ENCODE peak calls at places on chromosomes 12 and 14, in six cellular contexts. One of them, this sample, is unnamed.

GRCh38 chr14:42469637-42470426 is 863.2 kb downstream of the LRFN5 start:
- DNase-seq in esophagus muscularis mucosa: no peak
- DNase-seq in adrenal gland: no peak
- DNase-seq in IMR-90: peak
- DNase-seq in transverse colon: no peak
- DNase-seq in sigmoid colon: no peak
- DNase-seq in this sample: no peak

GRCh38 chr14:50972734-50973133 is 28.5 kb upstream of the PYGL start:
- DNase-seq in esophagus muscularis mucosa: no peak
- DNase-seq in adrenal gland: no peak
- DNase-seq in IMR-90: no peak
- DNase-seq in transverse colon: no peak
- DNase-seq in sigmoid colon: no peak
- DNase-seq in this sample: no peak

GRCh38 chr12:118714051-118714460 is 267.3 kb upstream of the SRRM4 start:
- DNase-seq in esophagus muscularis mucosa: no peak
- DNase-seq in adrenal gland: peak
- DNase-seq in IMR-90: no peak
- DNase-seq in transverse colon: peak
- DNase-seq in sigmoid colon: no peak
- DNase-seq in this sample: no peak

GRCh38 chr14:103512701-103513611 is 9.7 kb downstream of the CKB start:
- DNase-seq in esophagus muscularis mucosa: no peak
- DNase-seq in adrenal gland: peak
- DNase-seq in IMR-90: peak
- DNase-seq in transverse colon: peak
- DNase-seq in sigmoid colon: peak
- DNase-seq in this sample: no peak

GRCh38 chr14:104665663-104666522 is 23.5 kb upstream of the INF2 start:
- DNase-seq in esophagus muscularis mucosa: no peak
- DNase-seq in adrenal gland: peak
- DNase-seq in IMR-90: no peak
- DNase-seq in transverse colon: peak
- DNase-seq in sigmoid colon: peak
- DNase-seq in this sample: peak

GRCh38 chr12:69468237-69469026 is 1.8 kb upstream of the FRS2 start:
- DNase-seq in esophagus muscularis mucosa: no peak
- DNase-seq in adrenal gland: no peak
- DNase-seq in IMR-90: no peak
- DNase-seq in transverse colon: no peak
- DNase-seq in sigmoid colon: no peak
- DNase-seq in this sample: no peak

GRCh38 chr14:54653764-54654469 is 87.0 kb downstream of the SAMD4A start:
- DNase-seq in esophagus muscularis mucosa: no peak
- DNase-seq in adrenal gland: peak
- DNase-seq in IMR-90: peak
- DNase-seq in transverse colon: peak
- DNase-seq in sigmoid colon: peak
- DNase-seq in this sample: peak

GRCh38 chr14:52948039-52948438 is 2.8 kb downstream of the FERMT2 start:
- DNase-seq in esophagus muscularis mucosa: no peak
- DNase-seq in adrenal gland: no peak
- DNase-seq in IMR-90: no peak
- DNase-seq in transverse colon: no peak
- DNase-seq in sigmoid colon: no peak
- DNase-seq in this sample: no peak

GRCh38 chr12:106423291-106423690 is 65.7 kb downstream of the POLR3B start:
- DNase-seq in esophagus muscularis mucosa: no peak
- DNase-seq in adrenal gland: no peak
- DNase-seq in IMR-90: no peak
- DNase-seq in transverse colon: no peak
- DNase-seq in sigmoid colon: no peak
- DNase-seq in this sample: no peak

GRCh38 chr12:45670339-45671065 is 59.0 kb upstream of the ARID2 start:
- DNase-seq in esophagus muscularis mucosa: no peak
- DNase-seq in adrenal gland: no peak
- DNase-seq in IMR-90: no peak
- DNase-seq in transverse colon: no peak
- DNase-seq in sigmoid colon: no peak
- DNase-seq in this sample: no peak

GRCh38 chr14:37591941-37592287 is 3.1 kb downstream of the FOXA1 start:
- DNase-seq in esophagus muscularis mucosa: no peak
- DNase-seq in adrenal gland: no peak
- DNase-seq in IMR-90: no peak
- DNase-seq in transverse colon: peak
- DNase-seq in sigmoid colon: no peak
- DNase-seq in this sample: peak

GRCh38 chr12:47052274-47052673 is 27.1 kb upstream of the PCED1B start:
- DNase-seq in esophagus muscularis mucosa: no peak
- DNase-seq in adrenal gland: no peak
- DNase-seq in IMR-90: no peak
- DNase-seq in transverse colon: no peak
- DNase-seq in sigmoid colon: no peak
- DNase-seq in this sample: no peak

GRCh38 chr12:25958254-25959068 is at the start of gene RASSF8:
- DNase-seq in esophagus muscularis mucosa: no peak
- DNase-seq in adrenal gland: peak
- DNase-seq in IMR-90: peak
- DNase-seq in transverse colon: peak
- DNase-seq in sigmoid colon: peak
- DNase-seq in this sample: peak
- TF ChIP-seq POLR2A in esophagus muscularis mucosa: no peak
- TF ChIP-seq POLR2A in adrenal gland: peak
- TF ChIP-seq POLR2A in IMR-90: peak
- TF ChIP-seq POLR2A in transverse colon: no peak
- TF ChIP-seq POLR2A in sigmoid colon: no peak
- TF ChIP-seq POLR2A in this sample: peak

GRCh38 chr14:61321385-61322010 is at the start of gene PRKCH:
- DNase-seq in esophagus muscularis mucosa: no peak
- DNase-seq in adrenal gland: peak
- DNase-seq in IMR-90: peak
- DNase-seq in transverse colon: peak
- DNase-seq in sigmoid colon: peak
- DNase-seq in this sample: peak
- TF ChIP-seq CTCF in esophagus muscularis mucosa: no peak
- TF ChIP-seq CTCF in adrenal gland: peak
- TF ChIP-seq CTCF in IMR-90: no peak
- TF ChIP-seq CTCF in transverse colon: no peak
- TF ChIP-seq CTCF in sigmoid colon: no peak
- TF ChIP-seq CTCF in this sample: no peak

DNA sequence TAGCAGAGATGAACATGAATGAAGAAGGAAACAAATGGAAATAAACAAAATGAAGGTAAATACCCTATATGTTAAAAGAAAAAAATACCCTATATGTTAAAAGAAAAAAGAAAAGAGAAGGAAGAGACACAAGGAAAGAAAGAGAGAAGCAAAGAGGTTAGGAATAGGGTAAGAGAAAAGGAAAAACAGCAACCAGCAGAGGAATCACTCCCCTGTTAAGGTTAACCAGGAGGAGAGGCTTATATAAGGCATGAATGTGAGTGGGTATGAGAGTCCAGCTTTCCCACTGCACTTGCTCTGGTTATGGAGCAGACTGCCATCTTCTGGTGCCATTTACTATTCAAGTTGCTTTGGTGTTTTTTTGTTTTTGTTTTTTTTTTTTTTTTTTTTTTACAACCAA is 3.1 kb downstream of the PPP1R3E start:
- DNase-seq in esophagus muscularis mucosa: no peak
- DNase-seq in adrenal gland: peak
- DNase-seq in IMR-90: peak
- DNase-seq in transverse colon: no peak
- DNase-seq in sigmoid colon: no peak
- DNase-seq in this sample: no peak
- H3K27ac ChIP-seq in esophagus muscularis mucosa: peak
- H3K27ac ChIP-seq in adrenal gland: no peak
- H3K27ac ChIP-seq in IMR-90: no peak
- H3K27ac ChIP-seq in transverse colon: peak
- H3K27ac ChIP-seq in sigmoid colon: peak
- H3K27ac ChIP-seq in this sample: no peak

DNA sequence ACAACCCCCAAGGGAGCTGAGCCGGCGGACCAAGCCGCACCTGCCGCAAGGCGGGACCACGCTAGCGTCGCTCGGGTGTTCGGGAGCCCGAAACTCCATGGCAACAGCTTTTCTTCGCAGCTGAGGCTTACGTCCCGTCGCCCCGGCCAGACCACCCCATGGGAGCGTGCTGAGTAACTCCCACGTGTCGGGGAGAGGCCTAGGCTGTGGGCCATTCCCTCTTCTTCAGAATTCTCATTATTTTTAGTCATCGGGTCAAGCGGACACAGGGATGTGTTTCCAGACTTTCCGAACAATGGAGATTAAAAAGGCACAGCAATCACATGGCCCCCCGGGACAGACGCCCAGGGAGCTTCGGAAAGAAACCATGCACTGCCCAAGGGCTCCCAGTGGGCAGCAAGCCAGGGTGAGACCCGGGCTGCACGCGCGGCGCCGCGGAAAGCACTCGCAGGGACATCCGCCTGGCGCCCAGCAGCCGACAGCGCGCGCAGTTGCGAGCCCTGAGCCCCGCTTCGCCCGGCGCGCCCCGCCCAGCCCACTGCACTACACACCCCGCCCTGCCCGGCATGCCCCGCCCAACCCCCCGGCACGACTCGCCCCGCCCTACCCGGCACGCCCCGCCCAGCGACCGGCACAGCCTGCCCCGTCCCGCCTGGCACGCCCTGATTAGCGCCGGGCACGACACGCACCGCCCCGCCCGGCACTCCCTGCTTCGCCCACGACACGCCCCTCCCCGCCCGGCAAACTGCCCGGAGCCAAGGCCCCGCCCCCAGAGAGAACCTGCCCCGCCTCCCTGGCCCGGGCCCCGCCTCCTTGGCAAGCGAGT is 422 bp upstream of the AK7 start:
- DNase-seq in esophagus muscularis mucosa: peak
- DNase-seq in adrenal gland: peak
- DNase-seq in IMR-90: peak
- DNase-seq in transverse colon: peak
- DNase-seq in sigmoid colon: peak
- DNase-seq in this sample: peak
- TF ChIP-seq POLR2A in esophagus muscularis mucosa: no peak
- TF ChIP-seq POLR2A in adrenal gland: no peak
- TF ChIP-seq POLR2A in IMR-90: peak
- TF ChIP-seq POLR2A in transverse colon: peak
- TF ChIP-seq POLR2A in sigmoid colon: no peak
- TF ChIP-seq POLR2A in this sample: no peak

This sample was measured in right lobe of liver.